ENCODE peak calls at places on chromosome 9, in eight cellular contexts. Y, T, W, V, P, U, G and L are unnamed samples.

GRCh38 chr9:18544456-18544855 is 70.5 kb downstream of the ADAMTSL1 start:
- DNase-seq in V (no peak), U (no peak), T (no peak), G (no peak), Y (no peak), P (no peak), W (no peak), L (no peak)

GRCh38 chr9:127490831-127491230 is 39.5 kb downstream of the LRSAM1 start:
- DNase-seq in P (no peak), W (no peak), G (no peak), T (no peak), U (no peak), Y (no peak), V (no peak), L (no peak)

GRCh38 chr9:110126986-110127864 is 80.7 kb downstream of the C9orf152 start:
- DNase-seq in W (peak), V (peak), Y (peak), P (peak), G (no peak), U (peak), T (no peak), L (peak)

GRCh38 chr9:90868555-90868954 is 66.9 kb downstream of the SYK start:
- DNase-seq in V (no peak), Y (no peak), U (no peak), T (no peak), W (no peak), G (no peak), P (no peak), L (no peak)

GRCh38 chr9:108476574-108476973 is 379.2 kb downstream of the ACTL7B start:
- DNase-seq in T (no peak), U (no peak), Y (no peak), V (no peak), P (no peak), G (no peak), W (no peak), L (no peak)

GRCh38 chr9:93235278-93235960 is 51.5 kb downstream of the WNK2 start:
- DNase-seq in W (no peak), T (peak), G (no peak), Y (no peak), U (no peak), P (no peak), V (peak), L (no peak)

GRCh38 chr9:83505282-83505681 is 32.9 kb downstream of the FRMD3 start:
- DNase-seq in W (no peak), P (peak), V (no peak), G (no peak), Y (no peak), U (no peak), T (no peak), L (no peak)

GRCh38 chr9:91864372-91864771 is 85.7 kb downstream of the ROR2 start:
- DNase-seq in G (no peak), W (no peak), T (no peak), V (no peak), P (no peak), Y (no peak), U (no peak), L (no peak)

GRCh38 chr9:69888876-69889585 is 68.4 kb downstream of the CFAP95 start:
- DNase-seq in V (no peak), P (no peak), U (no peak), T (no peak), W (no peak), Y (no peak), G (no peak), L (no peak)

GRCh38 chr9:16058131-16058549 is 505.3 kb downstream of the CCDC171 start:
- DNase-seq in Y (no peak), G (no peak), T (no peak), W (no peak), P (no peak), V (no peak), U (no peak), L (no peak)

GRCh38 chr9:34079181-34079580 is 30.5 kb upstream of the UBAP2 start:
- DNase-seq in V (no peak), Y (no peak), T (no peak), P (no peak), G (no peak), W (no peak), U (no peak), L (no peak)

GRCh38 chr9:12403721-12404120 is 289.5 kb upstream of the TYRP1 start:
- DNase-seq in Y (no peak), P (no peak), G (no peak), T (no peak), W (no peak), V (no peak), U (no peak), L (no peak)

GRCh38 chr9:105053209-105053652 is 125.3 kb upstream of the ABCA1 start:
- DNase-seq in P (no peak), V (peak), T (no peak), Y (no peak), G (no peak), W (no peak), U (no peak), L (no peak)

GRCh38 chr9:32161720-32162119 is 222.7 kb upstream of the ACO1 start:
- DNase-seq in V (no peak), U (no peak), T (no peak), G (no peak), W (no peak), P (no peak), Y (no peak), L (no peak)

GRCh38 chr9:14346301-14346721 is 32.4 kb upstream of the NFIB start:
- DNase-seq in P (no peak), W (no peak), V (no peak), Y (no peak), G (no peak), T (peak), U (no peak), L (no peak)

GRCh38 chr9:81318571-81318970 is 370.8 kb downstream of the TLE1 start:
- DNase-seq in V (no peak), P (peak), Y (no peak), U (no peak), G (no peak), T (no peak), W (no peak), L (no peak)

GRCh38 chr9:109652112-109652511 is 127.9 kb upstream of the PALM2AKAP2 start:
- DNase-seq in T (no peak), U (no peak), W (no peak), Y (no peak), G (no peak), P (no peak), V (no peak), L (no peak)

GRCh38 chr9:111372297-111372696 is 42.3 kb upstream of the OR2K2 start:
- DNase-seq in U (no peak), V (no peak), P (no peak), G (no peak), Y (no peak), W (no peak), T (no peak), L (no peak)

GRCh38 chr9:6715755-6716643 is 41.8 kb upstream of the KDM4C start:
- DNase-seq in P (peak), V (no peak), Y (peak), W (peak), G (no peak), T (peak), U (peak), L (peak)

GRCh38 chr9:98260635-98261034 is 5.2 kb upstream of the TBC1D2 start:
- DNase-seq in U (no peak), W (no peak), G (no peak), T (no peak), P (no peak), V (no peak), Y (no peak), L (no peak)

GRCh38 chr9:138052322-138052615 is 174.7 kb downstream of the CACNA1B start:
- DNase-seq in T (no peak), V (no peak), Y (no peak), W (no peak), P (no peak), G (no peak), U (no peak), L (peak)

GRCh38 chr9:110180713-110181434 is 27.1 kb downstream of the C9orf152 start:
- DNase-seq in V (no peak), Y (peak), G (no peak), P (peak), T (peak), W (peak), U (no peak), L (no peak)

GRCh38 chr9:127123239-127123935 is 952 bp upstream of the ANGPTL2 start:
- DNase-seq in V (peak), P (no peak), Y (peak), W (peak), T (no peak), U (no peak), G (no peak), L (peak)

GRCh38 chr9:114225534-114226288 is 70.4 kb downstream of the COL27A1 start:
- DNase-seq in T (no peak), W (no peak), V (no peak), P (no peak), G (no peak), U (no peak), Y (no peak), L (no peak)

GRCh38 chr9:120889606-120890396 is 12.8 kb upstream of the PHF19 start:
- DNase-seq in P (no peak), V (no peak), W (no peak), Y (no peak), G (no peak), U (no peak), T (no peak), L (no peak)

GRCh38 chr9:116154334-116154975 is 864 bp downstream of the PAPPA start:
- DNase-seq in P (no peak), U (no peak), T (peak), W (peak), G (no peak), V (no peak), Y (peak), L (no peak)

GRCh38 chr9:29514862-29515261 is 1941.6 kb upstream of the C9orf72 start:
- DNase-seq in W (no peak), V (no peak), U (no peak), G (no peak), P (no peak), T (no peak), Y (no peak), L (no peak)

GRCh38 chr9:137733429-137733828 is 114.6 kb downstream of the EHMT1 start:
- DNase-seq in G (no peak), U (no peak), T (no peak), W (no peak), V (no peak), Y (no peak), P (no peak), L (no peak)

GRCh38 chr9:133752739-133753446 is 14.7 kb upstream of the SARDH start:
- DNase-seq in W (no peak), G (no peak), V (no peak), P (peak), Y (no peak), U (no peak), T (no peak), L (no peak)

GRCh38 chr9:83013261-83013610 is 49.7 kb downstream of the RASEF start:
- DNase-seq in P (no peak), Y (no peak), U (no peak), G (no peak), V (no peak), W (no peak), T (no peak), L (no peak)

GRCh38 chr9:133273098-133273497 is 1.9 kb downstream of the ABO start:
- DNase-seq in W (no peak), U (no peak), G (no peak), Y (no peak), P (no peak), T (no peak), V (no peak), L (peak)

GRCh38 chr9:129118799-129119198 is 7.6 kb downstream of the PTPA start:
- DNase-seq in G (no peak), U (no peak), V (no peak), T (no peak), W (no peak), P (no peak), Y (no peak), L (no peak)

GRCh38 chr9:111148390-111148993 is 110.2 kb upstream of the LPAR1 start:
- DNase-seq in G (no peak), Y (no peak), V (no peak), W (no peak), U (no peak), P (no peak), T (no peak), L (no peak)

DNA sequence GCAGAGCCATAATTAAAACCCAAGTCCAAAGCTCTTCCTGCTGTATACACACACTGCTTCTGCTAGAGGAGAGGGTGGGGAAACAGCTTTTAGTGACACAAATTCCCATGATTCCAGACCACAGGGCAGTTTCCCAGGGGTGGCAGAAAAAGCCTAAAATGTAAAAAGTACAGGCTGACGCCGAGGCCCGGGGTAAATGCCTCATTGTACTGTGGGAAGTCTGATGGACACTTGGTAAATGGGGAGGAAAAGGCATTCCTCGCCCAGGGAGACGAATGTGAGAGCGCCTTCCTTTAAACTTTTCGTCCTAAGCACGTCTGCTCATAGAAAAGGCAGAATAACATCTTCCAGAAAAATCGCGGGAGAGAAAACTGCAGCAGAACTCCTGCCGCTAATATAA is 65.6 kb downstream of the DENND1A start:
- DNase-seq in G (no peak), W (no peak), U (no peak), Y (no peak), T (no peak), P (no peak), V (no peak), L (no peak)
- TF ChIP-seq EP300 in G (no peak), W (no peak), U (no peak), Y (no peak), T (no peak), P (no peak), V (no peak), L (no peak)

DNA sequence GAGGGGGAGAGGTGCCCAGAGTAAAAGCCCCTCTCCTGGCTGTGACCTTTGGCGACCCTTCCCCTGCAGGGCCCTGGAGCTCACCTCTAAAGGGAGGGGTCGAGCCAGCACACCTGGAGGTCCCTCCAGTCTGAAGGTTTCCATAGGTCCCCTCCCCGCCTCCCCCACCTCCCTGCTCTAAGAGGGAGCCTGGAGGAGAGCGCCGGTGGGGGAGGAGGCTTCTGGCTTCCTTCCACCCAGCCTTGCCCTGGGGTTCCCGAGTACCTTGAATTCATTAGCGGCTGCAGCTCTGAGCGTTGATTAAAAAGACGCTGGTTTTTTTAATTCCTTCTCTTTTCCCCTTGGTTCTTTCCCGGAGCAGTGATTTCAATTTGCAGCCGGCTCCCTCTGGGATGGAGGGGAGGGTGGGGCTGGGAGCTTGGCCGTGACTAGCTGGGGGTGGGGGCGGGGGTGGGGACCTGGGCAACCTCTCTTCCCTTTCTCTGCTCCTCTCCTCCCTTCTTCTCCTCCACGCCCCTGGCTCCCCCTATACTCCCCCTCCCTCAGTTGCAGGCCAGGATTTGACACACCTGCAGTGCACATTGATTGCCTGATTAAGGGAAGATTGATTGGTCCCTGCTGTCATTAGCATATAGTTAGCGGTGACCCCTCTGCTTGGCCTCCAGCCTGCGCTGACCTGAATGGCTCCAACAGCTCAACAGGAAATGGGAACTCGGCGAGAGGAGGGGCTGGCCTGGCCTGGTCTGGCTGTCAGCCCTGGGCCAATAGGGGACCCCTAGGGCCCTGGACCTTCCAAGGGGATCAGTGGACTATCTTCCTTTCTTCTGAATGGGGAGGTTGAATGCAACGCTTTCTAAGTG is 67.5 kb upstream of the RAPGEF1 start:
- DNase-seq in G (peak), T (no peak), P (no peak), U (no peak), Y (no peak), W (no peak), V (no peak), L (no peak)
- TF ChIP-seq EP300 in G (no peak), T (no peak), P (no peak), U (no peak), Y (no peak), W (no peak), V (no peak), L (no peak)

GRCh38 chr9:132008871-132009812 is 70.5 kb downstream of the MED27 start:
- DNase-seq in P (peak), G (no peak), Y (no peak), U (no peak), T (no peak), W (no peak), V (no peak), L (no peak)

GRCh38 chr9:132008184-132008781 is 71.4 kb downstream of the MED27 start:
- DNase-seq in G (no peak), P (no peak), V (no peak), Y (no peak), T (no peak), U (no peak), W (no peak), L (no peak)

GRCh38 chr9:132005896-132006295 is 73.8 kb downstream of the MED27 start:
- DNase-seq in W (no peak), Y (no peak), G (no peak), T (no peak), V (no peak), U (no peak), P (no peak), L (no peak)

GRCh38 chr9:132007371-132007701 is 72.3 kb downstream of the MED27 start:
- DNase-seq in P (no peak), W (no peak), U (no peak), G (no peak), V (no peak), T (no peak), Y (no peak), L (no peak)

GRCh38 chr9:132006657-132007370 is 72.9 kb downstream of the MED27 start:
- DNase-seq in T (no peak), G (no peak), U (no peak), Y (no peak), W (no peak), V (peak), P (no peak), L (no peak)
- TF ChIP-seq EP300 in T (no peak), G (no peak), U (no peak), Y (no peak), W (no peak), V (peak), P (no peak), L (no peak)

DNA sequence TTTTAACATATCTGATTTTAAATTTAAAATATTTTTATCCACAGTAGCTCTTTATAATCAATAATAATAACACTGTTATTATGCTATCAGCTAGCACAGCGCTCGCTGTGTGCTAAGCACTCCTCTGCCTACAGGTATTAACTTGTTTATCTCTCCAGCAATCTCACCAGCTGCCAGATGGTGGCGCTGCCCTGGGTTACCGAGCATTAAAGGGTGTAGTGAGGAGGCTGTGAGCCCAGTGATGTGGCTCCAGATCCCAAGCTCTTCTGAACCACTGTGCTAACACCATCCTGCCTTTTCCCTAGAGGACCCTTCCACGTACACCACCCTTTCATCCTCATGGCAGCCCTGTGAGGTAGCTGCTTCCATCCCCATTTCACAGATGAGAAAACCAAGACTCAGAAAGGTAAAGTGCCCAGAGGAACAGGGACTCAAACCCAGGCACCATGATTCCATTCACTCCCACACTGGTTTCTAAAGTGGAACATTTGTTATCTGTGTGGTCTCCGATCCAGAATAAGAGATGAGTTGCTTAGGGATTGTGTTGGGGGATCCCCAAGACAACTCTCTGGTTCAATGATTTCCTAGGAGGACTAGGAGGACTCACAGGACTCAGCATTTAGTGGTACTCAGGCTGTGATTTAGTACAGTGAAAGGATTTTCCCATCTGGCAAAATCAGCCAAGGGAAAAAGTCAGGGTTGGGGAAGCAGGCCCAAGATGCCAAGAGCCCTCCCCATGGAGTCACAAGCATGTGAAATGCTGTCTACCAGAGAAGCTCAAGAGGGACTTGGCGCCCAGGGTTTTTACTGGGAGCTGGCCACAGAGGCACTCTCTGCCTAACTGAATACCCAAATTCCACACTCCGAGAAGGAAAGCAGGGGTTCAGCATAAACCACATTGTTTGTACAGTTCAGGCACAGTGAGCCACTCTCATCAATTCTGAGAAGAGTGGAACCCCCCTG is 7.0 kb downstream of the IGFBPL1 start:
- DNase-seq in P (peak), Y (no peak), U (peak), T (no peak), V (no peak), G (no peak), W (peak), L (peak)
- TF ChIP-seq EP300 in P (no peak), Y (no peak), U (no peak), T (no peak), V (no peak), G (no peak), W (no peak), L (no peak)

GRCh38 chr9:24333629-24334028 is 212.1 kb downstream of the IZUMO3 start:
- DNase-seq in T (no peak), Y (no peak), W (no peak), G (no peak), V (no peak), U (no peak), P (no peak), L (no peak)
- TF ChIP-seq EP300 in T (no peak), Y (no peak), W (no peak), G (no peak), V (no peak), U (no peak), P (no peak), L (no peak)